ENCODE peak calls at places on chromosomes 2 and 18, in five cellular contexts. N is stimulated activated CD8-positive, alpha-beta memory T cell treated with anti-CD3 and anti-CD28 coated beads, Interleukin-12 subunit alpha, Interleukin-12 subunit beta, amount 100 ng/mL, for 4 hours; E is activated CD8-positive, alpha-beta memory T cell treated with anti-CD3 and anti-CD28 coated beads, Interleukin-2, amount 10 ng/mL, durations not matched to agents 7 days and 5 days; G is NCI-H1105; Q is spleen. X is an unnamed sample.

GRCh38 chr2:10087360-10087759 is 7.1 kb upstream of the CYS1 start:
- DNase-seq in N (no peak), E (no peak), G (no peak), Q (no peak), X (no peak)

GRCh38 chr2:69384618-69385081 is 2.4 kb downstream of the GFPT1 start:
- DNase-seq in N (no peak), E (no peak), G (no peak), Q (no peak), X (no peak)

GRCh38 chr2:73228631-73229030 is 4.4 kb downstream of the PRADC1 start:
- DNase-seq in N (no peak), E (no peak), G (no peak), Q (no peak), X (no peak)

GRCh38 chr2:69693472-69694450 is 48.2 kb upstream of the ANXA4 start:
- DNase-seq in N (no peak), E (peak), G (no peak), Q (peak), X (no peak)

GRCh38 chr2:48347712-48348111 is 182.2 kb upstream of the STON1 start:
- DNase-seq in N (no peak), E (no peak), G (no peak), Q (no peak), X (no peak)

GRCh38 chr18:72675394-72675793 is 131.3 kb upstream of the CBLN2 start:
- DNase-seq in N (no peak), E (no peak), G (no peak), Q (no peak), X (no peak)

GRCh38 chr2:229057997-229058553 is 213.0 kb downstream of the PID1 start:
- DNase-seq in N (no peak), E (no peak), G (no peak), Q (no peak), X (no peak)

GRCh38 chr18:58669731-58670379 is 1.4 kb upstream of the MALT1 start:
- DNase-seq in N (no peak), E (no peak), G (peak), Q (no peak), X (no peak)

GRCh38 chr2:230956827-230957755 is 32.0 kb upstream of the GPR55 start:
- DNase-seq in N (no peak), E (peak), G (peak), Q (no peak), X (no peak)

GRCh38 chr2:37795938-37796337 is 124.5 kb upstream of the CDC42EP3 start:
- DNase-seq in N (no peak), E (no peak), G (no peak), Q (no peak), X (no peak)

GRCh38 chr18:43847164-43848091 is 570.1 kb upstream of the SYT4 start:
- DNase-seq in N (no peak), E (no peak), G (no peak), Q (no peak), X (no peak)

GRCh38 chr2:140892911-140893637 is 1237.7 kb downstream of the LRP1B start:
- DNase-seq in N (no peak), E (no peak), G (no peak), Q (no peak), X (no peak)

GRCh38 chr18:57915241-57915640 is 112.1 kb upstream of the ATP8B1 start:
- DNase-seq in N (no peak), E (no peak), G (peak), Q (no peak), X (no peak)

GRCh38 chr2:238784671-238785527 is 63.0 kb upstream of the TWIST2 start:
- DNase-seq in N (peak), E (peak), G (peak), Q (no peak), X (peak)

GRCh38 chr2:210128961-210129360 is 42.2 kb downstream of the KANSL1L start:
- DNase-seq in N (no peak), E (no peak), G (peak), Q (no peak), X (no peak)

GRCh38 chr2:25833566-25833965 is 44.7 kb downstream of the ASXL2 start:
- DNase-seq in N (no peak), E (no peak), G (no peak), Q (no peak), X (no peak)

GRCh38 chr2:46487667-46488333 is 8.4 kb downstream of the TMEM247 start:
- DNase-seq in N (no peak), E (no peak), G (no peak), Q (no peak), X (no peak)

GRCh38 chr2:137117385-137117784 is 352.0 kb downstream of the THSD7B start:
- DNase-seq in N (no peak), E (no peak), G (no peak), Q (no peak), X (no peak)

X was measured in GM12892.